ENCODE peak calls at places on chromosome X, in four cellular contexts. U is body of pancreas; S is Karpas-422; C is CD8-positive, alpha-beta memory T cell. T is an unnamed sample.

GRCh38 chrX:150692837-150693781 is at the start of gene MTMR1:
- DNase-seq in C (peak), U (peak), S (peak), T (no peak)

GRCh38 chrX:131841496-131842410 is 181.3 kb upstream of the STK26 start:
- DNase-seq in S (peak), U (peak), C (peak), T (peak)

GRCh38 chrX:24658421-24658820 is 11.3 kb upstream of the PCYT1B start:
- DNase-seq in S (no peak), U (no peak), C (no peak), T (no peak)

GRCh38 chrX:120549483-120550452 is 11.0 kb downstream of the CUL4B start:
- DNase-seq in S (no peak), C (no peak), U (no peak), T (no peak)

GRCh38 chrX:1164322-1165288 is 47.8 kb downstream of the CRLF2 start:
- DNase-seq in S (no peak), U (peak), C (no peak), T (no peak)

GRCh38 chrX:889966-890651 is 259.5 kb downstream of the SHOX start:
- DNase-seq in C (no peak), U (no peak), S (no peak), T (no peak)

GRCh38 chrX:1391707-1392375 is at the start of gene SLC25A6:
- DNase-seq in C (peak), U (peak), S (peak), T (peak)

GRCh38 chrX:42934020-42934701 is 156.2 kb upstream of the PPP1R2C start:
- DNase-seq in U (no peak), C (peak), S (no peak), T (no peak)

GRCh38 chrX:21989415-21989814 is 42.7 kb upstream of the PHEX start:
- DNase-seq in S (peak), U (no peak), C (no peak), T (no peak)

GRCh38 chrX:51568586-51568985 is 50.1 kb downstream of the CENPVL3 start:
- DNase-seq in S (no peak), U (no peak), C (no peak), T (no peak)

GRCh38 chrX:352582-353314 is 34.0 kb downstream of the PPP2R3B start:
- DNase-seq in S (no peak), C (no peak), U (no peak), T (no peak)

DNA sequence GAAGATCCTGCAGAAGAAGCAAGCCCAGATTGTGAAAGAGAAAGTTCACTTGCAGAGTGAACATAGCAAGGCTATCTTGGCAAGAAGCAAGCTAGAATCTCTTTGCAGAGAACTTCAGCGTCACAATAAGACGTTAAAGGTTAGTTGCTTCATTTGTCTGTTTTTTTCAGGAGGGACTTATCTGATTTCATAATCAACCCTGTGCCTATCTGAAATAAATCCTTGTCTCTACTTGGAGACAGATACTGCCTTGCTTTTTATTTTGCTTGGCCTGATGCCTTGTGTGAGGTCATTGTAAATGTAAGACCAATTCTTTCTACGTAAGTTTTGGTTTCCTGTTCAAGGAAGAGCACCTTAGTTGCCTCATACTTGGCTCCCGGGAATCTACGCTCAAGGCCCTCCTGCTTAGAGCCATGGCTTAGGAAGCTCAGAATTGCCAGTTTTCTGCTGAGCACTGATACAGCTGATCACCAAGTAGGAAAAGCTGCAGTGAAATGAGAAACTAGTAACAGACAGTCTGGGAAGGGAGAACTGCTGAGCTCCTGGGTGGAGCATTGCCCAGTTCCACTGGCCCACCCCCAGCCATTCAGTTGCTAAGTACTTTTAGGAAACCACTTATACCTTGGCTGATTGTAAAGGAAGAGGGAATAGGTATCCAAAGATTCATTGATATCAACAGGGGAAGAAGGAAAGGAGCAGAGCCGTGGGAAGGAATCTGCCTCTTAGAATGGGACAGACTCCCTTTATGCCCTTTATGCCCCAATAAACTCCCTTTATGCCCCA is 41.8 kb downstream of the RBBP7 start:
- DNase-seq in U (peak), S (no peak), C (no peak), T (no peak)
- H3K27ac ChIP-seq in U (peak), S (no peak), C (no peak), T (no peak)

DNA sequence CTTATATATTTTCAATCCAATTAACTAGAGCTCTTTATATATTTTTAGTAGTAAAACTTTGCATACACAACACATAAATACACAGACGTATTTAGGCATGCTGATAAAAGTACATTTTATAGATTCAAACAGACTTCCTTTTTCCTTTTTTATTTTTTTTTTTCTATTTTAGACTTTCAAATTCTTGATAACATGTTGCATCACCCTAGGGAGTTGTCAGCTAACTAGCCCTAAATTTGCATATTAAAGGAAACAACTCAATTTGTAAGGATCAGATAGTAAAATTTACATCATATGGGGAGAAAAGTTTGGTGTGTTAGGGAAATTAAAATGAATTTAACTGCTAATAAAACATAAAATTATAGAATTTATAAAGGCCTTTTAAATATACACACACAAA is 47.4 kb upstream of the APOOL start:
- DNase-seq in C (no peak), S (no peak), U (no peak), T (no peak)
- H3K27ac ChIP-seq in C (no peak), S (no peak), U (no peak), T (no peak)

DNA sequence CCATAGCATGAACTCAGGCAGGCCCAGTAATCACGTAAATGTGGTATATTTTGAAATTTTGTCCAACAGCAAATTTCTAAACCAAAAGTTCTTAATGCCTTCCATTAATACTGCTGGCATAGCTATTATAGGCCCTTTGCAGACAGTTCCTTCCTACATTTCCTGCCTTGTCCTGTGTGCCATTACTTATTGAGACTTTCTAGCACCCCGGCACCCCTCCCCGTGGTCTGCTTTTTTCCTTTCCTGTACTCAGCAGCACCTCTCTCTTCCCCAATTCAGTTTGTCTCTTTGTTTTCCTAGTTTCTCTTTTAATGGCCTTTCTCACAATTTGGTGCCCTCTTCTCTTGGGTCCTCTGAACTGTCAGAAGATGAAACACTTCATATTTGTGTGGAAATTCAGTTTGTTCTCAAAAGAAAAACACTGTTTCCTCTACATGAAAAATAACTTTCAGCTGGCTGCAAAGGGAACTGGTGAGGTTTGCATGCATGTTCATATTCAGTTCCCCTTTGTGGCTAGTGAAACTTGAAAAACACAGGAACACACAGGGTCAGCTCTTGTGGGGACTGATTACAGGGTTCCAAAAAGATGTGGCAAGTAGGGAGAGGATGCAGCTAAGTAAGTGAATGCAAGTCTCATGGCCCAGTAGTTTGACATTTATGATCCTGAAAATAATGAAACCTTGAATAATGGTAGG is 17.1 kb downstream of the GPR34 start:
- DNase-seq in S (peak), C (no peak), U (no peak), T (no peak)
- H3K27ac ChIP-seq in S (peak), C (no peak), U (peak), T (no peak)

DNA sequence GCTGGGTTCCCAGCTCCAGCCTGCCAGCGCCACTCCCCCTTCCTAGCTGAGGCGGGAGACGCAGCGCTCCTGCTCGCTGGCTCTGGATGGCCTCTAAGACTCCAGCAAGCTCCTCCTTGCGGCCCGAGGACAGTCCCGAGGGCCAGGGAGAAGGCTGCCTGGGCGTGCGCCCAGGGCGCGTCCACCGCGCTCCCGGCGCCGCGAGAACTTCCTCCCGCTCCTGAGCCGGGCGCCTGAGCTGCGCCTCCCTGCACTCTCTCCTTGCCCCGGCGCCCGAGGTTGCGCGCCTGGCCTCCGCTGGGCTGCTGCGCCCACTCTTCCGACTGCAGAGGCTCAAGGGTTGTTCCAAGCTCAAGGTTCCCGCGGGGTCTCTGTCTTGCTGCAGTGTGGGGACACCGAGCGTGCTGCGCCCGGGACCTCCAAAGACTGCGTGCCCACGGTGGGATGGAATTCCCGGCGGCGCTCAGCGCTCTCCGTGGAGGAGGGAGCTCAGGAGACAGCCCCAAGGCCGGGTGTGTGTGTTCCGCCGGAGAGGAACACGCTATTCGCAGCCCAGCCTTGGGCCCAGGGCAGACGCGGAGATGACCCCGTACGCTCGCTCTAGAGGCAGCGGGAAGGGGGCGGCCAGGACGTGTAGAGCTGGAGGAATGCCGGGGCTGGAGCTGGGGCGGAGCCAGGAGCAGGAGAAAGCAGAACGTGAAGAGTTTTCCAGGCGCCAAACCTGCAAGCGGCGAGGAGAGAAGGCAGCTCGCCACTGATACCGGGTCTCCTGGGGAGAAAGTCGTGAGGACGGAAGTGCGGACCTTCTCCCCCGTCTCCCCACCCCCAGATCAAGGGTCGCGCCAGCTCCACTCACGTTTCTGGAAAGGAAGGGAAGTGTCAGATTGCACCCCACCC is at the start of gene ARHGAP6:
- DNase-seq in U (peak), S (no peak), C (no peak), T (no peak)
- H3K27ac ChIP-seq in U (no peak), S (no peak), C (no peak), T (no peak)

DNA sequence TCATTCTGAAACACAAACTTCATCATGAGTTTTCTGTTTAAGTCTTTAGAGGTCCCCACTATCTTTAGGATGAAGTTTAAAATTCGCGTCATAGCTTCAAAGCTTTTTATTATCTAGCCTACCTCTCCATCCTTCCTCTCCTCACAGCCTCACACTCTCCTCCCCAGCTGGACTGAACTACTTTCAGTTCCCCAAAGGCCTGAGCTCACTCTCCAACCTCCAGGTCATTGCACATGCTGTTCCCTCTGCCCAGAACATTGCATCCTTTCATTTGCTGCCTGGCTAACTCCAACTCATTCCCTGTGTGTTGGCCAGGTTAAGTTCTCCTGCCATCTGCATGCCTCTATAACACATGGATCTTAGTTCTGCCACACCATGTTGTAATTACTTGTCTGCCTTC is 2.9 kb upstream of the OTUD5 start:
- DNase-seq in C (no peak), U (no peak), S (peak), T (no peak)
- H3K27ac ChIP-seq in C (no peak), U (no peak), S (peak), T (no peak)

GRCh38 chrX:19792412-19792811 is 95.0 kb downstream of the SH3KBP1 start:
- DNase-seq in C (no peak), S (peak), U (no peak), T (no peak)

GRCh38 chrX:19794690-19795089 is 92.7 kb downstream of the SH3KBP1 start:
- DNase-seq in U (no peak), C (no peak), S (no peak), T (no peak)

GRCh38 chrX:19793471-19793870 is 93.9 kb downstream of the SH3KBP1 start:
- DNase-seq in U (no peak), C (no peak), S (no peak), T (no peak)

GRCh38 chrX:19798423-19798822 is 89.0 kb downstream of the SH3KBP1 start:
- DNase-seq in C (no peak), U (no peak), S (no peak), T (no peak)

DNA sequence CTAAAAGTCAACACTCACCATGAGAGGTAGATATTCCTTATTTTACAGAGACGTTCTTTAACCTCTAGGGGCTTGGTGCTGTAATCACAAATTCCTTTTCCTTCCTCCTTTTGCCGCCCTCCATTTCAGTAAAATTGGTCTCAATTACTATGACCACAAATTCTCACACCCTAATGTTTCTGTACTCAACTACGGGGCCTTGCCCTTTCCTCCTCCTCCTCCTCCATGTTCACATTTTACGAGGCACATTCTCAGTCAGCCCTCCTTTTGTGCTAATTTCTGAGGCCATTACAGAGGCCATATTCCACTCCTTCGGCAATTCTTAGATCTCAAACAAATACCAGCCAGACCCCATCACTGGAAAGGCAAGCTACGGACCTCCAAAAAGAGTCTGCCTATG is 92.1 kb downstream of the SH3KBP1 start:
- DNase-seq in U (no peak), C (no peak), S (no peak), T (no peak)
- H3K27ac ChIP-seq in U (no peak), C (peak), S (no peak), T (no peak)

T was measured in lung.